ENCODE peak calls at places on chromosomes 2 and 18, in nine cellular contexts. D is A549; Z is SK-MEL-5; T is stimulated activated CD4-positive, alpha-beta T cell treated with anti-CD3 and anti-CD28 coated beads, Interleukin-2, amount 100 ng/mL, for 48 hours; L is activated CD4-positive, alpha-beta memory T cell treated with anti-CD3 and anti-CD28 coated beads, Interleukin-2, amount 10 ng/mL, durations not matched to agents 7 days and 5 days; F is HAP-1; H is NB4; S is T-cell; W is substantia nigra. G is an unnamed sample.

GRCh38 chr18:69397096-69397495 is 3.6 kb upstream of the DOK6 start:
- DNase-seq in F (no peak), H (no peak), T (no peak), Z (no peak), S (no peak), D (no peak), W (no peak), L (no peak), G (no peak)

GRCh38 chr2:112708968-112709367 is 11.9 kb upstream of the NT5DC4 start:
- DNase-seq in W (peak), F (no peak), D (no peak), L (no peak), H (no peak), Z (no peak), S (no peak), T (no peak), G (peak)

GRCh38 chr2:96631804-96632435 is 6.2 kb downstream of the KANSL3 start:
- DNase-seq in D (no peak), Z (no peak), H (no peak), L (no peak), F (no peak), T (no peak), W (no peak), S (no peak), G (no peak)

GRCh38 chr2:100242891-100243670 is 79.2 kb downstream of the LONRF2 start:
- DNase-seq in H (peak), F (peak), L (peak), T (peak), W (peak), D (peak), S (no peak), Z (peak), G (peak)

GRCh38 chr2:189580267-189580661 is 322 bp downstream of the SLC40A1 start:
- DNase-seq in F (no peak), H (peak), D (peak), W (peak), L (peak), S (no peak), Z (no peak), T (peak), G (no peak)

GRCh38 chr2:62570861-62571698 is 65.1 kb upstream of the TMEM17 start:
- DNase-seq in S (no peak), Z (no peak), W (peak), H (no peak), T (no peak), D (peak), L (no peak), F (no peak), G (no peak)

GRCh38 chr2:46555011-46555410 is 75.6 kb downstream of the TMEM247 start:
- DNase-seq in F (peak), T (peak), H (peak), D (peak), S (no peak), Z (peak), L (no peak), W (no peak), G (no peak)

GRCh38 chr2:39991298-39991697 is 212.2 kb upstream of the THUMPD2 start:
- DNase-seq in Z (no peak), L (no peak), S (no peak), F (peak), W (no peak), D (no peak), H (no peak), T (no peak), G (no peak)

GRCh38 chr2:127719301-127720218 is 18.3 kb downstream of the SFT2D3 start:
- DNase-seq in F (no peak), S (no peak), W (no peak), L (no peak), D (no peak), Z (no peak), T (no peak), H (no peak), G (no peak)

GRCh38 chr18:41145526-41145925 is 809.5 kb upstream of the PIK3C3 start:
- DNase-seq in S (no peak), L (no peak), F (no peak), Z (no peak), T (no peak), D (no peak), H (no peak), W (no peak), G (no peak)

GRCh38 chr18:55821219-55821618 is 233.2 kb upstream of the TCF4 start:
- DNase-seq in Z (no peak), L (no peak), H (no peak), T (no peak), W (no peak), D (no peak), F (no peak), S (no peak), G (no peak)

GRCh38 chr2:230324503-230324902 is 2.5 kb upstream of the SP140L start:
- DNase-seq in D (no peak), H (no peak), T (no peak), S (no peak), L (no peak), Z (no peak), W (no peak), F (no peak), G (no peak)

GRCh38 chr2:159396796-159397195 is 110.3 kb upstream of the WDSUB1 start:
- DNase-seq in S (no peak), W (no peak), Z (no peak), F (no peak), D (no peak), L (no peak), T (no peak), H (no peak), G (no peak)

GRCh38 chr2:197813093-197813787 is 8.8 kb downstream of the PLCL1 start:
- DNase-seq in T (no peak), H (peak), D (peak), Z (peak), L (no peak), F (peak), W (no peak), S (no peak), G (no peak)